ENCODE peak calls at places on chromosomes 7 and 10, in nine cellular contexts. M is OCI-LY7, B is osteoblast, E is AG09309, W is kidney epithelial cell, I is ovary, Q is transverse colon, V is fibroblast of lung, C is keratinocyte. H is an unnamed sample.

GRCh38 chr10:104309980-104310978 is 28.0 kb downstream of the ITPRIP start:
- DNase-seq in M (no peak), B (peak), E (peak), W (no peak), I (peak), Q (no peak), V (peak), C (no peak), H (no peak)

GRCh38 chr10:102783541-102783930 is 39.8 kb downstream of the WBP1L start:
- DNase-seq in M (no peak), B (no peak), E (no peak), W (no peak), I (no peak), Q (no peak), V (no peak), C (no peak), H (no peak)

GRCh38 chr7:30472081-30472770 is 6.4 kb downstream of the NOD1 start:
- DNase-seq in M (no peak), B (no peak), E (no peak), W (no peak), I (no peak), Q (no peak), V (no peak), C (no peak), H (no peak)

GRCh38 chr10:74500806-74501205 is 325.6 kb upstream of the KAT6B start:
- DNase-seq in M (no peak), B (peak), E (peak), W (no peak), I (no peak), Q (no peak), V (peak), C (no peak), H (no peak)

GRCh38 chr10:1063232-1063862 is 7.2 kb downstream of the WDR37 start:
- DNase-seq in M (no peak), B (no peak), E (no peak), W (no peak), I (no peak), Q (no peak), V (no peak), C (no peak), H (no peak)

GRCh38 chr10:120423350-120424197 is 33.5 kb upstream of the PLPP4 start:
- DNase-seq in M (peak), B (peak), E (no peak), W (peak), I (no peak), Q (peak), V (peak), C (no peak), H (peak)

GRCh38 chr10:71974489-71975011 is 10.4 kb downstream of the CHST3 start:
- DNase-seq in M (no peak), B (peak), E (no peak), W (no peak), I (peak), Q (no peak), V (peak), C (peak), H (no peak)

GRCh38 chr7:80542398-80542797 is 30.5 kb upstream of the GNAT3 start:
- DNase-seq in M (no peak), B (peak), E (peak), W (peak), I (no peak), Q (no peak), V (peak), C (no peak), H (no peak)

GRCh38 chr7:2231992-2232765 is 566 bp downstream of the MAD1L1 start:
- DNase-seq in M (peak), B (no peak), E (no peak), W (no peak), I (no peak), Q (no peak), V (peak), C (no peak), H (peak)

GRCh38 chr7:122532406-122533269 is 166.3 kb downstream of the RNF133 start:
- DNase-seq in M (no peak), B (peak), E (no peak), W (no peak), I (no peak), Q (no peak), V (no peak), C (no peak), H (no peak)

GRCh38 chr10:130659528-130659927 is 523.3 kb downstream of the GLRX3 start:
- DNase-seq in M (no peak), B (peak), E (no peak), W (no peak), I (no peak), Q (no peak), V (no peak), C (no peak), H (no peak)

GRCh38 chr10:74585231-74586087 is 240.9 kb upstream of the KAT6B start:
- DNase-seq in M (peak), B (no peak), E (no peak), W (no peak), I (peak), Q (no peak), V (no peak), C (no peak), H (no peak)

GRCh38 chr7:50431316-50431715 is 18.8 kb downstream of the FIGNL1 start:
- DNase-seq in M (no peak), B (no peak), E (no peak), W (no peak), I (no peak), Q (no peak), V (no peak), C (no peak), H (no peak)

GRCh38 chr10:113015201-113015600 is 65.2 kb downstream of the TCF7L2 start:
- DNase-seq in M (no peak), B (no peak), E (no peak), W (no peak), I (no peak), Q (no peak), V (no peak), C (no peak), H (no peak)

GRCh38 chr7:5679741-5680473 is 101.6 kb downstream of the RNF216 start:
- DNase-seq in M (no peak), B (peak), E (no peak), W (no peak), I (no peak), Q (peak), V (peak), C (no peak), H (no peak)

GRCh38 chr7:101589976-101590662 is 39.0 kb downstream of the MYL10 start:
- DNase-seq in M (no peak), B (peak), E (no peak), W (no peak), I (no peak), Q (no peak), V (no peak), C (no peak), H (no peak)

GRCh38 chr7:95304990-95305389 is 19.3 kb downstream of the PON1 start:
- DNase-seq in M (no peak), B (no peak), E (no peak), W (no peak), I (no peak), Q (no peak), V (no peak), C (no peak), H (no peak)

GRCh38 chr10:43260911-43261577 is 5.8 kb downstream of the RASGEF1A start:
- DNase-seq in M (no peak), B (peak), E (no peak), W (no peak), I (no peak), Q (no peak), V (no peak), C (no peak), H (no peak)

GRCh38 chr10:69842020-69842419 is 40.3 kb downstream of the COL13A1 start:
- DNase-seq in M (no peak), B (no peak), E (no peak), W (no peak), I (no peak), Q (no peak), V (no peak), C (no peak), H (no peak)

GRCh38 chr10:18737841-18738240 is 78.6 kb downstream of the ARL5B start:
- DNase-seq in M (no peak), B (no peak), E (peak), W (peak), I (no peak), Q (no peak), V (peak), C (no peak), H (no peak)

GRCh38 chr10:9102026-9102425 is 1047.5 kb downstream of the GATA3 start:
- DNase-seq in M (no peak), B (no peak), E (no peak), W (no peak), I (no peak), Q (no peak), V (peak), C (peak), H (no peak)

GRCh38 chr7:27147211-27148030 is at the start of gene HOXA6:
- DNase-seq in M (no peak), B (peak), E (no peak), W (no peak), I (no peak), Q (peak), V (no peak), C (no peak), H (no peak)

GRCh38 chr7:133309333-133309732 is 56.5 kb downstream of the EXOC4 start:
- DNase-seq in M (no peak), B (no peak), E (no peak), W (no peak), I (no peak), Q (no peak), V (no peak), C (no peak), H (no peak)

GRCh38 chr10:44173558-44173894 is 211.4 kb downstream of the CXCL12 start:
- DNase-seq in M (no peak), B (peak), E (no peak), W (no peak), I (no peak), Q (no peak), V (peak), C (no peak), H (no peak)

GRCh38 chr10:33252794-33253203 is 81.7 kb downstream of the NRP1 start:
- DNase-seq in M (no peak), B (no peak), E (peak), W (no peak), I (no peak), Q (no peak), V (peak), C (no peak), H (no peak)

GRCh38 chr7:73742753-73743641 is 4.4 kb upstream of the ABHD11 start:
- DNase-seq in M (peak), B (peak), E (no peak), W (peak), I (peak), Q (peak), V (no peak), C (no peak), H (peak)

GRCh38 chr7:127874951-127875608 is 156.2 kb downstream of the LRRC4 start:
- DNase-seq in M (no peak), B (no peak), E (no peak), W (no peak), I (no peak), Q (no peak), V (peak), C (no peak), H (no peak)

GRCh38 chr10:112917676-112918075 is 32.4 kb upstream of the TCF7L2 start:
- DNase-seq in M (no peak), B (no peak), E (no peak), W (no peak), I (no peak), Q (no peak), V (no peak), C (no peak), H (no peak)

GRCh38 chr10:22997102-22997501 is 69.2 kb downstream of the ARMC3 start:
- DNase-seq in M (no peak), B (peak), E (peak), W (no peak), I (no peak), Q (no peak), V (peak), C (no peak), H (peak)

GRCh38 chr7:157542669-157543021 is 205.8 kb downstream of the DNAJB6 start:
- DNase-seq in M (no peak), B (peak), E (no peak), W (no peak), I (no peak), Q (no peak), V (no peak), C (no peak), H (no peak)

GRCh38 chr10:132149917-132150316 is 36.8 kb upstream of the DPYSL4 start:
- DNase-seq in M (no peak), B (no peak), E (no peak), W (no peak), I (no peak), Q (no peak), V (no peak), C (no peak), H (no peak)

GRCh38 chr7:130441408-130441854 is 615 bp upstream of the CEP41 start:
- DNase-seq in M (peak), B (no peak), E (no peak), W (no peak), I (peak), Q (no peak), V (peak), C (no peak), H (peak)

GRCh38 chr10:69498711-69499471 is 47.6 kb downstream of the TSPAN15 start:
- DNase-seq in M (no peak), B (peak), E (no peak), W (no peak), I (no peak), Q (no peak), V (peak), C (no peak), H (no peak)

GRCh38 chr10:34526758-34527730 is 288.1 kb downstream of the PARD3 start:
- DNase-seq in M (no peak), B (peak), E (peak), W (peak), I (no peak), Q (no peak), V (peak), C (peak), H (no peak)

DNA sequence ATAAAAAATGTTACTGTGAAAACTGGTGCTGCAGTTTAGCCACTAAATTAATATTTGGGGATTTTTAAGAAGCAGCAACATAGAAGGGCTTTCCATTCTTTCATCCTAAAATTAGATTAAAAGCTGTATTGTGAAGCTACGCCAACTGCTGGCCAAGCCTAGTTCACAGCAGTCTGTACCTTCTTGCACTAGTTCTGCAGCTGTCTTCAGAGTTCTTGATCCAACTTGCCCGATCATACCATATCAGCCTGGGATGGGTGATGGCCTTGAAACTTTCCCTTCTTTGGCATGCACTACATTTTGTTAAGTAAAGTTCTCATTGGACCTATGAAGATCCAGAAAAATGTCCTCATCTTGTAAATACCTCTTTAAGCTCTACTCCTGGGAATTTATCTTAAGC is 20.3 kb upstream of the PANK1 start:
- DNase-seq in M (no peak), B (no peak), E (no peak), W (no peak), I (no peak), Q (no peak), V (no peak), C (no peak), H (no peak)
- TF ChIP-seq CTCF in M (peak), B (no peak), E (no peak), W (no peak), I (no peak), Q (no peak), V (peak), C (peak), H (no peak)

GRCh38 chr7:105013283-105013817 is 655 bp upstream of the KMT2E start:
- DNase-seq in M (peak), B (peak), E (peak), W (peak), I (peak), Q (peak), V (peak), C (peak), H (peak)

GRCh38 chr7:105015631-105015965 is 1.6 kb downstream of the KMT2E start:
- DNase-seq in M (peak), B (no peak), E (no peak), W (no peak), I (no peak), Q (peak), V (peak), C (no peak), H (no peak)

GRCh38 chr7:105016083-105017075 is 2.4 kb downstream of the KMT2E start:
- DNase-seq in M (no peak), B (peak), E (no peak), W (no peak), I (no peak), Q (no peak), V (peak), C (no peak), H (no peak)

GRCh38 chr7:105013818-105014724 is at the start of gene KMT2E:
- DNase-seq in M (peak), B (peak), E (peak), W (no peak), I (peak), Q (peak), V (peak), C (no peak), H (peak)

GRCh38 chr7:105014725-105015630 is 973 bp downstream of the KMT2E start:
- DNase-seq in M (peak), B (peak), E (no peak), W (no peak), I (peak), Q (peak), V (peak), C (no peak), H (peak)
- TF ChIP-seq CTCF in M (no peak), B (no peak), E (no peak), W (no peak), I (no peak), Q (no peak), V (no peak), C (no peak), H (no peak)

DNA sequence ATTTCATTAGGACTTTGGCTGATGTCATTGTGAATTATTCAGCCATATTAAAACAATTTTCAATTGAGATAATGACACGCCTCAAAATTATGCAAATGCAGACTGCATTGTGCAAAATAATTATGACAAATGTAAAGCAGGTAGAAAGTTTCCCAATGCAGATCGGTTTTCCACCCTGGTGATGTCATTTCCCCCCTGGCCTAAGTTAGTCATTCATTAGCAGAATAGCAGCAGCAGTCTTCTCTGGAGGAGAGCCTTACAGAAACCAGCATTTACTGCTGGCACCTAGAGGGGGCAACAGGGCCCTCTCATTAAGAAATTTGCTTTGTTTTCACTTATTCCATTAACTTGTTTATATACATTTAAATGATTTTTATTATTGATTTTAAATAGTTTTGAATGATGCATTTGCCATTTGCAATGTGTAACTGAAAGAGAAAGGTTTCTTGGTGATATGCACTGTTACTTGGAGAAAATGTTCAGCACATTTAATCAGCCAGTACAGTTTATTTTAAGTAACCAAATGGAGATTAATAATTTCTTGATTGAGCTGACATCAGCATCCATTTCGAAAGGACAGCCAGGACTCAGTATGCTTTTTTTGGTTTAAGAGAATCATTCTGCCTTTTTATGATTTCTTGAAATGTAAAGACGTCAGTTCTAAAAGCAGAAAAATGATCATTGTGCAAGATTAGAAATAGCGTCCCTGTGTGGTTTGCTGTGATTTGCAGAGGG is 3.4 kb downstream of the ARID5B start:
- DNase-seq in M (peak), B (peak), E (peak), W (no peak), I (peak), Q (peak), V (peak), C (peak), H (no peak)
- TF ChIP-seq CTCF in M (peak), B (peak), E (peak), W (peak), I (no peak), Q (no peak), V (peak), C (peak), H (no peak)

GRCh38 chr7:129213828-129214227 is 11.0 kb upstream of the AHCYL2 start:
- DNase-seq in M (peak), B (peak), E (no peak), W (no peak), I (no peak), Q (no peak), V (no peak), C (no peak), H (no peak)
- TF ChIP-seq CTCF in M (peak), B (peak), E (no peak), W (no peak), I (no peak), Q (no peak), V (no peak), C (peak), H (no peak)

DNA sequence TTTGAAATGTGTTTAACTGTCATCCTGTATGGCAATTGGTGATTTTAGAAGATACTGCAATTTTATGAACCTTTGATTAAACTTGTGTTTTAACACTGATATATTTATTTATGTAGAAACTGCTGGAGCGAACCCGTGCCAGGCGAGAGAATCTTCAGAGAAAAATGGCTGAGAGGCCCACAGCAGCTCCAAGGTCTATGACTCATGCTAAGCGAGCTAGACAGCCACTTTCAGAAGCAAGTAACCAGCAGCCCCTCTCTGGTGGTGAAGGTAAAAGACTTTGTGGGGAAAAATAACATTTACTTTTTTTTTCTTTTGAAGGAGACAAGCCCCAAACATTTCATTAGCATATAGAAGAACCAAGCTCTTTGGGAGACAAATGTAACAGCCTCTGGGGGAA is 6.5 kb downstream of the ANLN start:
- DNase-seq in M (no peak), B (no peak), E (no peak), W (no peak), I (no peak), Q (no peak), V (peak), C (no peak), H (no peak)
- TF ChIP-seq CTCF in M (no peak), B (no peak), E (no peak), W (no peak), I (no peak), Q (no peak), V (no peak), C (no peak), H (no peak)

DNA sequence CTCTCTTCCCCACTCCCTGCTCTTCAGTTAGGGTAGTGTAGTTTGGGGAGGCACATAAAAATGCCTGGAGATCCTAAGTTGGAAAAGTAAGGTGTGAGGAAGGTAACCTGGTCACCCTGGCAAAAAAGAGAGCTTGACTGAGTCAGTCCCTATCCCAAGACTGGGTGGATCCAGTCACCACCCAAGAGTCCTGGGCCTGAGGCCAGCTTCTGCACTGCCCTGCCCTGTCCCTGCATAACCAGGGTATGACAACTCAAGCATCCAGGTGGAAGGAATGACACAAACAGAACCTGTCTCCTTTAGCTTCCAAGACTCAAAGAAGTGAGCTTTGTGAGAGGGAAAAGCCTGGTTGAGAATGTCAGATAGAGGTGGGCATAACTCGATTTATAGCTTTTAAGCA is 26.9 kb upstream of the SORBS1 start:
- DNase-seq in M (no peak), B (no peak), E (no peak), W (no peak), I (no peak), Q (peak), V (no peak), C (no peak), H (no peak)
- TF ChIP-seq CTCF in M (no peak), B (no peak), E (no peak), W (no peak), I (no peak), Q (no peak), V (no peak), C (no peak), H (no peak)

H was measured in endothelial cell.